ENCODE peak calls at places on chromosomes 12 and 14, in four cellular contexts. X is mesendoderm, L is H9, W is IMR-90. Q is an unnamed sample.

GRCh38 chr14:68960123-68960522 is 19.0 kb downstream of the ACTN1 start:
- DNase-seq in X (no peak), L (no peak), W (no peak), Q (no peak)

GRCh38 chr12:43291516-43291915 is 260.5 kb downstream of the ADAMTS20 start:
- DNase-seq in X (no peak), L (no peak), W (peak; percentile 88), Q (no peak)

GRCh38 chr14:33026850-33027420 is 88.3 kb downstream of the NPAS3 start:
- DNase-seq in X (no peak), L (no peak), W (no peak), Q (no peak)

GRCh38 chr12:126727656-126728055 is 1539.3 kb upstream of the TMEM132C start:
- DNase-seq in X (peak; percentile 21), L (peak; percentile 69), W (no peak), Q (no peak)

GRCh38 chr14:94121485-94121884 is 7.9 kb downstream of the IFI27L2 start:
- DNase-seq in X (no peak), L (no peak), W (no peak), Q (no peak)

GRCh38 chr12:45200497-45201043 is 15.3 kb upstream of the ANO6 start:
- DNase-seq in X (no peak), L (no peak), W (peak; percentile 36), Q (no peak)

GRCh38 chr14:55180434-55180833 is 11.0 kb downstream of the DLGAP5 start:
- DNase-seq in X (no peak), L (no peak), W (peak; percentile 38), Q (no peak)

GRCh38 chr14:22830329-22831010 is 783 bp downstream of the MRPL52 start:
- DNase-seq in X (no peak), L (no peak), W (no peak), Q (no peak)

GRCh38 chr12:14058717-14059116 is 77.3 kb upstream of the GRIN2B start:
- DNase-seq in X (peak; percentile 19), L (no peak), W (no peak), Q (no peak)

GRCh38 chr12:102963796-102964195 is 6.3 kb downstream of the ASCL1 start:
- DNase-seq in X (no peak), L (no peak), W (no peak), Q (no peak)

DNA sequence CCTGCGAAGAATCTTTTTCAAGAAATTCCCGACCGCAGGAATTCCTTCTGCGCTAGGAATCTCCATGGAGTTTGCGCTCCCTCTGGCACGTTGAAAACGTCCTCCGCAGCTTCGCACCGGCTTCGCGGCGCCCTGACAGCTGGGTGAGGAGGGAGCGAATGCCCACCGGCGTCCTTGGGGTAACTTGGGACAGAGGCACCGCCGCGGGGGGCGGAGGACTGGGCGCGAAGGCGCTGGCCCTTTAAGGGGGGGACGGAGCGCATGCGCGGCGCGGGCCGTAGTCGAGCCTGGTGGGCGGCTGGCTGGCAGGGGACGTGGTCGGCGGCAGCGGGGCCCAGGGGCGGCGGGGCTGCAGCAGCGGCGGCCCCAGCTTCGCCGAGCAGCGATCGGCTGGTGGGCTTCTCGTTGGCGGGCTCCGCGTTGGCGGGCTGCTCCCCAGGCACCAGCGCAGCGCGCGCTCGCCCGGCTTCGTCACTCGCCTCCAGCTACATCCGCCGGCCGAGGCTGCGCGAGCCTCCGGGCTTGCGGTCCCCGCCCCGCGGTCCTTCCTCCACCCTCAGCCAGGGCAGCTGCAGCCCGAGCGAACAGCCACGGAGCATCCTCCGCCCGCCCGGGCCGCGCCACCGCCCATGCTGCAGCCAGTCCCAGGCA is at the start of gene VASH1:
- DNase-seq in X (peak; percentile 82), L (peak; percentile 65), W (peak; percentile 76), Q (peak; percentile 86)
- H3K18ac ChIP-seq in X (peak within 1 kb of the TSS; percentile 62), L (no peak within 1 kb of the TSS), W (peak within 1 kb of the TSS; percentile 90), Q (peak within 1 kb of the TSS; percentile 87)

GRCh38 chr12:124480469-124481256 is 86.7 kb downstream of the NCOR2 start:
- DNase-seq in X (no peak), L (no peak), W (peak; percentile 47), Q (no peak)
- H3K18ac ChIP-seq in X (no peak overlapping the region), L (no peak overlapping the region), W (no peak overlapping the region), Q (no peak overlapping the region)

DNA sequence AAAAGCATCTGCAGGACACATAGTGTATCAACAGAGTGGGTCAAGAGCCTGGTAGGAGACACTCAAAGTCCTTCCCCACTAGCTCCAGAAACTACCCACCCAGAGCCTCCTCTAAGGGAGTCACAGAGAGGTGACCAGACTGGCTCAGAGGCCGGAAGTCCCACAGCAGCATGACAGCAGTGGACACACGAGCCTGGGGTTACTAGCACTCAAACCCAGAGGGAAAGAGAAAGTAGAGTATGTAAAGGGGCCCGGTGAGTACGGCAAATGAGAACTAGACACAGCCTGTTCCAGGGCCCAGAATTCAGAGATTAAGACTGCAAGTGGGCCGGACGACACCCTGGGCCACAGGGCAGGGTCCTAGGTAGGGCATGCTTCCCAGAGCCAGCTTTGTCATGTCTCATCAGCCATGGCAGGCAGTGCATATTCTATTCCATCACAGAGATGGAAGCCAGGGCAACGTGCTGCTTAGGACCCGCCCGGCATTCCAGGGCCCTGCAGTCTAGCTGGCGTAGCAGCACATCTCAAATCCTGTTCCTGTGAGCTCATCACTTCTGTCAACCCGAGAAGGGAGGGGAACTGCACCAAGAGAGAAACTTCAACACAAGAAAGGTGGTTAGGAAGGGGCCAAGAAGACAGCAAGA is 4.2 kb downstream of the IFFO1 start:
- DNase-seq in X (peak; percentile 67), L (no peak), W (peak; percentile 72), Q (no peak)
- H3K18ac ChIP-seq in X (no peak overlapping the region), L (no peak overlapping the region), W (peak overlapping the region; percentile 72), Q (no peak overlapping the region)

GRCh38 chr12:108915632-108916133 is 35.8 kb downstream of the DAO start:
- DNase-seq in X (no peak), L (no peak), W (no peak), Q (no peak)
- H3K18ac ChIP-seq in X (no peak overlapping the region), L (no peak overlapping the region), W (no peak overlapping the region), Q (no peak overlapping the region)

GRCh38 chr12:30201301-30202160 is 417.8 kb upstream of the TMTC1 start:
- DNase-seq in X (peak; percentile 38), L (peak; percentile 39), W (no peak), Q (no peak)
- H3K18ac ChIP-seq in X (no peak overlapping the region), L (no peak overlapping the region), W (no peak overlapping the region), Q (no peak overlapping the region)

GRCh38 chr12:70106347-70106746 is 136.9 kb upstream of the CNOT2 start:
- DNase-seq in X (no peak), L (no peak), W (no peak), Q (no peak)
- H3K18ac ChIP-seq in X (no peak overlapping the region), L (no peak overlapping the region), W (no peak overlapping the region), Q (no peak overlapping the region)

DNA sequence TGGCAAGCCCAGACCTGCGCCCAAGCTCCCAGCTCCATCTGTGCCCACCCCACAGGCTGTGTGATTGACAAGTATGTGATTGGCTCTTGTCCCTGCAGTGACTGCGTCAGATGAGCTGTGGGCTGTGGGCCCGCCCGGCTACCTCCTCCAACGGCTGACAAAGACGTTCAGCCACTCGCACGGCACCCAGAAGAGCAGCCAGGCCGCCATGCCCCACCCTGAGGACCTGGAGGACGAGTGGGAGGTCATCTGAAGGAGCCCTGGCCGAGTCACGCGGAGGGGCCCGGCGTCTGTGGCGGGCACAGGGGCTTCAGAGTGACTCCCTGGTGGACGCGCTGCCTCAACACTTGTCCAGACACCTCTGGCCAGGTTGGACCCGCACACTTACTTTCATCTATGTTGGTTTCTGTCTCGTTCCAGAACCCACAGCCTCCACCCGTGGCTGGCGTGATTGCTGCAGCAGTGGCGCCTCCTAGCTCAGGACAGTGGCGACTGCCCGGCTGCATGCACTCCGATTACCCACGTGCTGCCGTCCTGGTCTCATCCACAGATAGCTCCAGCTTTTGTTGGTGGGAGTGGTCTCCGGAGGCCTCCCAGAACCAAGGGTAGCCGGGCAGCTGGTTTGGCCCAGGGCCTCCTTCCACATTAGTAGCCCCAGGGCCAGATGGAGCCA is 11.4 kb downstream of the ANKRD9 start:
- DNase-seq in X (peak; percentile 49), L (peak; percentile 69), W (no peak), Q (peak; percentile 70)
- H3K18ac ChIP-seq in X (no peak overlapping the region), L (no peak overlapping the region), W (no peak overlapping the region), Q (no peak overlapping the region)